ENCODE peak calls at places on chromosomes 4 and X, in four cellular contexts. One of them, this sample, is unnamed.

GRCh38 chr4:37970702-37971101 is 10.5 kb downstream of the PTTG2 start:
- DNase-seq in H1: no peak
- DNase-seq in SK-N-SH: peak
- DNase-seq in K562: peak
- DNase-seq in this sample: peak

GRCh38 chrX:119071381-119071780 is 1.4 kb upstream of the CT47C1 start:
- DNase-seq in H1: no peak
- DNase-seq in SK-N-SH: no peak
- DNase-seq in K562: no peak
- DNase-seq in this sample: no peak

GRCh38 chr4:113657834-113658233 is 103.7 kb downstream of the CAMK2D start:
- DNase-seq in H1: no peak
- DNase-seq in SK-N-SH: no peak
- DNase-seq in K562: no peak
- DNase-seq in this sample: no peak

GRCh38 chr4:159212675-159213297 is 109.9 kb downstream of the RAPGEF2 start:
- DNase-seq in H1: no peak
- DNase-seq in SK-N-SH: no peak
- DNase-seq in K562: no peak
- DNase-seq in this sample: no peak

GRCh38 chrX:14015294-14015693 is 14.4 kb downstream of the GEMIN8 start:
- DNase-seq in H1: no peak
- DNase-seq in SK-N-SH: no peak
- DNase-seq in K562: no peak
- DNase-seq in this sample: no peak

GRCh38 chrX:9538544-9539045 is 73.7 kb downstream of the TBL1X start:
- DNase-seq in H1: no peak
- DNase-seq in SK-N-SH: peak
- DNase-seq in K562: no peak
- DNase-seq in this sample: no peak

GRCh38 chr4:107666134-107666533 is 53.9 kb downstream of the PAPSS1 start:
- DNase-seq in H1: no peak
- DNase-seq in SK-N-SH: peak
- DNase-seq in K562: no peak
- DNase-seq in this sample: no peak

GRCh38 chr4:39533541-39533940 is 6.3 kb upstream of the UGDH start:
- DNase-seq in H1: no peak
- DNase-seq in SK-N-SH: no peak
- DNase-seq in K562: no peak
- DNase-seq in this sample: no peak

GRCh38 chr4:185011408-185011807 is 6.9 kb upstream of the HELT start:
- DNase-seq in H1: peak
- DNase-seq in SK-N-SH: peak
- DNase-seq in K562: peak
- DNase-seq in this sample: peak

GRCh38 chrX:140467211-140467610 is 37.7 kb downstream of the SOX3 start:
- DNase-seq in H1: no peak
- DNase-seq in SK-N-SH: no peak
- DNase-seq in K562: no peak
- DNase-seq in this sample: no peak

GRCh38 chr4:76705497-76705896 is 192.4 kb downstream of the SOWAHB start:
- DNase-seq in H1: no peak
- DNase-seq in SK-N-SH: no peak
- DNase-seq in K562: no peak
- DNase-seq in this sample: no peak

GRCh38 chr4:113316879-113317278 is 267.4 kb downstream of the ANK2 start:
- DNase-seq in H1: no peak
- DNase-seq in SK-N-SH: peak
- DNase-seq in K562: no peak
- DNase-seq in this sample: no peak

GRCh38 chrX:5051831-5052491 is 1176.7 kb downstream of the NLGN4X start:
- DNase-seq in H1: no peak
- DNase-seq in SK-N-SH: no peak
- DNase-seq in K562: no peak
- DNase-seq in this sample: no peak

GRCh38 chr4:22237155-22237751 is 278.6 kb downstream of the ADGRA3 start:
- DNase-seq in H1: peak
- DNase-seq in SK-N-SH: peak
- DNase-seq in K562: peak
- DNase-seq in this sample: peak

GRCh38 chr4:2649604-2650114 is 106.5 kb downstream of the TNIP2 start:
- DNase-seq in H1: no peak
- DNase-seq in SK-N-SH: no peak
- DNase-seq in K562: no peak
- DNase-seq in this sample: no peak

GRCh38 chr4:16659120-16659519 is 239.3 kb downstream of the LDB2 start:
- DNase-seq in H1: no peak
- DNase-seq in SK-N-SH: peak
- DNase-seq in K562: no peak
- DNase-seq in this sample: no peak

GRCh38 chr4:145216532-145216931 is 36.1 kb upstream of the OTUD4 start:
- DNase-seq in H1: no peak
- DNase-seq in SK-N-SH: peak
- DNase-seq in K562: no peak
- DNase-seq in this sample: no peak

GRCh38 chr4:38488891-38489861 is 174.8 kb upstream of the KLF3 start:
- DNase-seq in H1: peak
- DNase-seq in SK-N-SH: no peak
- DNase-seq in K562: no peak
- DNase-seq in this sample: peak

GRCh38 chrX:63529961-63530360 is 178.8 kb upstream of the SPIN4 start:
- DNase-seq in H1: no peak
- DNase-seq in SK-N-SH: no peak
- DNase-seq in K562: no peak
- DNase-seq in this sample: no peak

GRCh38 chrX:134603806-134604700 is 54.2 kb downstream of the PLAC1 start:
- DNase-seq in H1: no peak
- DNase-seq in SK-N-SH: no peak
- DNase-seq in K562: no peak
- DNase-seq in this sample: no peak

GRCh38 chr4:24956091-24956490 is 43.2 kb upstream of the CCDC149 start:
- DNase-seq in H1: no peak
- DNase-seq in SK-N-SH: no peak
- DNase-seq in K562: no peak
- DNase-seq in this sample: no peak
- TF ChIP-seq TEAD4 in H1: no peak
- TF ChIP-seq TEAD4 in SK-N-SH: no peak
- TF ChIP-seq TEAD4 in K562: no peak
- TF ChIP-seq TEAD4 in this sample: no peak

DNA sequence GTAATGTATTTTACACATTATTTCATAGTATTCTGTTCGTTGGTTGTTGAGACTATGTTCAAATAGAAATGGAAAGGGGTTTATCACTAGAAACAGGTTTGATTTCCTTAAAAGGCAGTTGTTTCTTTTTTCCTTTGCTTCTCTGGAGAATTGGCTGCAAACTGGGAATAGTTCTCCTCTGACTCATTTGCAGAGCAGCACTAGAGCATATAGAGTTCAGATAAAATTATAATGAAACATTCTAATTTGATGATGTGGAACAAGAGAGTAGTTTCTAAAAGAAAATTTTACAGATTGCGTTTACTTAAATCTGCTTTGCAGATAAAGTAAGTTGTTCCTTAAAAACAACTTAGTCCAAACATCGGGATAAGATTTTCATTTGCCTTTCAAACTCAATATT is 29.7 kb downstream of the SYNPO2 start:
- DNase-seq in H1: no peak
- DNase-seq in SK-N-SH: no peak
- DNase-seq in K562: no peak
- DNase-seq in this sample: no peak
- TF ChIP-seq TEAD4 in H1: no peak
- TF ChIP-seq TEAD4 in SK-N-SH: peak
- TF ChIP-seq TEAD4 in K562: no peak
- TF ChIP-seq TEAD4 in this sample: no peak

GRCh38 chr4:879730-880079 is 52.4 kb downstream of the GAK start:
- DNase-seq in H1: no peak
- DNase-seq in SK-N-SH: no peak
- DNase-seq in K562: no peak
- DNase-seq in this sample: no peak
- TF ChIP-seq TEAD4 in H1: no peak
- TF ChIP-seq TEAD4 in SK-N-SH: no peak
- TF ChIP-seq TEAD4 in K562: no peak
- TF ChIP-seq TEAD4 in this sample: no peak

GRCh38 chr4:101345271-101345595 is 2.1 kb downstream of the PPP3CA start:
- DNase-seq in H1: no peak
- DNase-seq in SK-N-SH: peak
- DNase-seq in K562: no peak
- DNase-seq in this sample: no peak
- TF ChIP-seq TEAD4 in H1: no peak
- TF ChIP-seq TEAD4 in SK-N-SH: no peak
- TF ChIP-seq TEAD4 in K562: no peak
- TF ChIP-seq TEAD4 in this sample: no peak

GRCh38 chrX:85906399-85906798 is 141.0 kb downstream of the CHM start:
- DNase-seq in H1: no peak
- DNase-seq in SK-N-SH: no peak
- DNase-seq in K562: no peak
- DNase-seq in this sample: no peak

GRCh38 chrX:85905851-85906250 is 141.5 kb downstream of the CHM start:
- DNase-seq in H1: no peak
- DNase-seq in SK-N-SH: no peak
- DNase-seq in K562: no peak
- DNase-seq in this sample: no peak

GRCh38 chrX:85907316-85907715 is 140.0 kb downstream of the CHM start:
- DNase-seq in H1: no peak
- DNase-seq in SK-N-SH: no peak
- DNase-seq in K562: no peak
- DNase-seq in this sample: no peak

GRCh38 chrX:85903692-85904471 is 143.5 kb downstream of the CHM start:
- DNase-seq in H1: no peak
- DNase-seq in SK-N-SH: no peak
- DNase-seq in K562: no peak
- DNase-seq in this sample: no peak
- TF ChIP-seq TEAD4 in H1: no peak
- TF ChIP-seq TEAD4 in SK-N-SH: no peak
- TF ChIP-seq TEAD4 in K562: no peak
- TF ChIP-seq TEAD4 in this sample: no peak

GRCh38 chr4:152936446-152937279 is 540 bp downstream of the FHDC1 start:
- DNase-seq in H1: peak
- DNase-seq in SK-N-SH: peak
- DNase-seq in K562: peak
- DNase-seq in this sample: peak
- TF ChIP-seq TEAD4 in H1: no peak
- TF ChIP-seq TEAD4 in SK-N-SH: no peak
- TF ChIP-seq TEAD4 in K562: no peak
- TF ChIP-seq TEAD4 in this sample: no peak

GRCh38 chr4:121789470-121789869 is 11.7 kb upstream of the EXOSC9 start:
- DNase-seq in H1: no peak
- DNase-seq in SK-N-SH: no peak
- DNase-seq in K562: no peak
- DNase-seq in this sample: no peak

GRCh38 chr4:121789960-121790829 is 10.9 kb upstream of the EXOSC9 start:
- DNase-seq in H1: no peak
- DNase-seq in SK-N-SH: no peak
- DNase-seq in K562: peak
- DNase-seq in this sample: no peak

GRCh38 chr4:121792966-121793365 is 8.2 kb upstream of the EXOSC9 start:
- DNase-seq in H1: no peak
- DNase-seq in SK-N-SH: no peak
- DNase-seq in K562: no peak
- DNase-seq in this sample: no peak

GRCh38 chr4:121790976-121791375 is 10.1 kb upstream of the EXOSC9 start:
- DNase-seq in H1: no peak
- DNase-seq in SK-N-SH: no peak
- DNase-seq in K562: peak
- DNase-seq in this sample: no peak

GRCh38 chr4:121791481-121791880 is 9.6 kb upstream of the EXOSC9 start:
- DNase-seq in H1: no peak
- DNase-seq in SK-N-SH: no peak
- DNase-seq in K562: no peak
- DNase-seq in this sample: no peak
- TF ChIP-seq TEAD4 in H1: no peak
- TF ChIP-seq TEAD4 in SK-N-SH: peak
- TF ChIP-seq TEAD4 in K562: no peak
- TF ChIP-seq TEAD4 in this sample: no peak

DNA sequence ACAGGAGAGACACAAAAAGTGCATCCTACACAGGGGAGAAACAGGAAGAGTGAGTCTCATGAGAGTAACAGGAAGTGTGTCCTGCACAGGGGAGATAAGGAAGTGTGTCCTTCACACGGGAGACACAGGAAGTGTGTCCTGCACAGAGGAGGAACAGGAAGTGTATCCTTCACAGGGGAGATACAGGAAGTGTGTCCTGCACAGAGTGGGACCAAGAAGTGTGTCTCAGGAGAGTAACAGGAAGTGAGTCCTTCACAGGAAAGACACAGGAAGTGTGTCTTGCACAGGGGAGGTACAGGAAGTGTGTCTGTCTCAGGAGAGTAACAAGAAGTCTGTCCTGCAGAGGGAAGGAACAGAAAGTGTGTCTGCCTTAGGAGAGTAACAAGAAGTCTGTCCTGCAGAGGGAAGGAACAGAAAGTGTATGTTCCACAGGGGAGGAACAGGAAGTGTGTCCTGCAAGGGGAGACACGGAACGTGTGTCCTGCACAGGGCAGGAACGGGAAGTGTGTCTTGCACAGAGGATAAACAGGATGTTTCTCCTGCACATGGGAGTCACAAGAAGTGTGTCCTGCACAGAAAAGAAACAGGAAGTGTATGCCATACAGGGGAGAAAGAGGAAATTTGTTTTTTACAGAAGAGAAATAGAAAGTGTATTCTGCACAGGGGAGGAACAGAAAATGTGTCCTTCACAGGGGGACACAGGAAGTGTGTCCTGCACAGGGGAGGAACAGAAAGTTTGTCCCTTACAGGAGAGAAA is 102.0 kb downstream of the ARSF start:
- DNase-seq in H1: no peak
- DNase-seq in SK-N-SH: no peak
- DNase-seq in K562: no peak
- DNase-seq in this sample: no peak
- TF ChIP-seq TEAD4 in H1: no peak
- TF ChIP-seq TEAD4 in SK-N-SH: no peak
- TF ChIP-seq TEAD4 in K562: no peak
- TF ChIP-seq TEAD4 in this sample: no peak

GRCh38 chr4:87863486-87863885 is 30.7 kb downstream of the MEPE start:
- DNase-seq in H1: no peak
- DNase-seq in SK-N-SH: no peak
- DNase-seq in K562: no peak
- DNase-seq in this sample: no peak
- TF ChIP-seq TEAD4 in H1: no peak
- TF ChIP-seq TEAD4 in SK-N-SH: no peak
- TF ChIP-seq TEAD4 in K562: no peak
- TF ChIP-seq TEAD4 in this sample: no peak